ENCODE peak calls at places on chromosomes 13 and 19, in eight cellular contexts. One of them, this sample, is unnamed.

GRCh38 chr19:3599776-3600183 is 6.9 kb downstream of the TBXA2R start:
- DNase-seq in SW 1271: no peak
- DNase-seq in fibroblast of pulmonary artery: no peak
- DNase-seq in activated CD4-positive, alpha-beta T cell treated with anti-CD3 and anti-CD28 coated beads for 48 hours: no peak
- DNase-seq in stimulated activated CD8-positive, alpha-beta memory T cell treated with anti-CD3 and anti-CD28 coated beads, Interleukin-7, amount 100 ng/mL, for 48 hours: no peak
- DNase-seq in GM19239: no peak
- DNase-seq in ureter: no peak
- DNase-seq in MCF 10A: no peak
- DNase-seq in this sample: no peak

GRCh38 chr19:35665604-35666003 is 713 bp upstream of the UPK1A start:
- DNase-seq in SW 1271: no peak
- DNase-seq in fibroblast of pulmonary artery: no peak
- DNase-seq in activated CD4-positive, alpha-beta T cell treated with anti-CD3 and anti-CD28 coated beads for 48 hours: no peak
- DNase-seq in stimulated activated CD8-positive, alpha-beta memory T cell treated with anti-CD3 and anti-CD28 coated beads, Interleukin-7, amount 100 ng/mL, for 48 hours: no peak
- DNase-seq in GM19239: no peak
- DNase-seq in ureter: no peak
- DNase-seq in MCF 10A: no peak
- DNase-seq in this sample: no peak

GRCh38 chr19:974564-975257 is 9.4 kb upstream of the WDR18 start:
- DNase-seq in SW 1271: no peak
- DNase-seq in fibroblast of pulmonary artery: no peak
- DNase-seq in activated CD4-positive, alpha-beta T cell treated with anti-CD3 and anti-CD28 coated beads for 48 hours: no peak
- DNase-seq in stimulated activated CD8-positive, alpha-beta memory T cell treated with anti-CD3 and anti-CD28 coated beads, Interleukin-7, amount 100 ng/mL, for 48 hours: no peak
- DNase-seq in GM19239: no peak
- DNase-seq in ureter: no peak
- DNase-seq in MCF 10A: no peak
- DNase-seq in this sample: no peak

GRCh38 chr13:46265292-46265691 is 53.6 kb downstream of the LRRC63 start:
- DNase-seq in SW 1271: no peak
- DNase-seq in fibroblast of pulmonary artery: no peak
- DNase-seq in activated CD4-positive, alpha-beta T cell treated with anti-CD3 and anti-CD28 coated beads for 48 hours: no peak
- DNase-seq in stimulated activated CD8-positive, alpha-beta memory T cell treated with anti-CD3 and anti-CD28 coated beads, Interleukin-7, amount 100 ng/mL, for 48 hours: no peak
- DNase-seq in GM19239: no peak
- DNase-seq in ureter: no peak
- DNase-seq in MCF 10A: no peak
- DNase-seq in this sample: no peak

GRCh38 chr13:60441761-60442160 is 44.7 kb downstream of the TDRD3 start:
- DNase-seq in SW 1271: no peak
- DNase-seq in fibroblast of pulmonary artery: no peak
- DNase-seq in activated CD4-positive, alpha-beta T cell treated with anti-CD3 and anti-CD28 coated beads for 48 hours: no peak
- DNase-seq in stimulated activated CD8-positive, alpha-beta memory T cell treated with anti-CD3 and anti-CD28 coated beads, Interleukin-7, amount 100 ng/mL, for 48 hours: no peak
- DNase-seq in GM19239: no peak
- DNase-seq in ureter: no peak
- DNase-seq in MCF 10A: no peak
- DNase-seq in this sample: no peak

GRCh38 chr13:111232191-111232590 is 88.3 kb upstream of the TEX29 start:
- DNase-seq in SW 1271: no peak
- DNase-seq in fibroblast of pulmonary artery: no peak
- DNase-seq in activated CD4-positive, alpha-beta T cell treated with anti-CD3 and anti-CD28 coated beads for 48 hours: no peak
- DNase-seq in stimulated activated CD8-positive, alpha-beta memory T cell treated with anti-CD3 and anti-CD28 coated beads, Interleukin-7, amount 100 ng/mL, for 48 hours: no peak
- DNase-seq in GM19239: no peak
- DNase-seq in ureter: no peak
- DNase-seq in MCF 10A: no peak
- DNase-seq in this sample: no peak

GRCh38 chr13:54029226-54029625 is 1000.6 kb downstream of the OLFM4 start:
- DNase-seq in SW 1271: peak; percentile 34
- DNase-seq in fibroblast of pulmonary artery: no peak
- DNase-seq in activated CD4-positive, alpha-beta T cell treated with anti-CD3 and anti-CD28 coated beads for 48 hours: no peak
- DNase-seq in stimulated activated CD8-positive, alpha-beta memory T cell treated with anti-CD3 and anti-CD28 coated beads, Interleukin-7, amount 100 ng/mL, for 48 hours: no peak
- DNase-seq in GM19239: peak; percentile 3
- DNase-seq in ureter: peak; percentile 41
- DNase-seq in MCF 10A: peak; percentile 80
- DNase-seq in this sample: no peak

GRCh38 chr19:49635530-49636229 is 4.3 kb downstream of the RRAS start:
- DNase-seq in SW 1271: no peak
- DNase-seq in fibroblast of pulmonary artery: no peak
- DNase-seq in activated CD4-positive, alpha-beta T cell treated with anti-CD3 and anti-CD28 coated beads for 48 hours: no peak
- DNase-seq in stimulated activated CD8-positive, alpha-beta memory T cell treated with anti-CD3 and anti-CD28 coated beads, Interleukin-7, amount 100 ng/mL, for 48 hours: no peak
- DNase-seq in GM19239: no peak
- DNase-seq in ureter: no peak
- DNase-seq in MCF 10A: peak; percentile 38
- DNase-seq in this sample: no peak

GRCh38 chr19:13215572-13216380 is 65.6 kb downstream of the IER2 start:
- DNase-seq in SW 1271: peak; percentile 29
- DNase-seq in fibroblast of pulmonary artery: peak; percentile 61
- DNase-seq in activated CD4-positive, alpha-beta T cell treated with anti-CD3 and anti-CD28 coated beads for 48 hours: peak; percentile 36
- DNase-seq in stimulated activated CD8-positive, alpha-beta memory T cell treated with anti-CD3 and anti-CD28 coated beads, Interleukin-7, amount 100 ng/mL, for 48 hours: no peak
- DNase-seq in GM19239: no peak
- DNase-seq in ureter: no peak
- DNase-seq in MCF 10A: peak; percentile 40
- DNase-seq in this sample: no peak

GRCh38 chr13:62212246-62212645 is 796.6 kb upstream of the PCDH20 start:
- DNase-seq in SW 1271: no peak
- DNase-seq in fibroblast of pulmonary artery: no peak
- DNase-seq in activated CD4-positive, alpha-beta T cell treated with anti-CD3 and anti-CD28 coated beads for 48 hours: no peak
- DNase-seq in stimulated activated CD8-positive, alpha-beta memory T cell treated with anti-CD3 and anti-CD28 coated beads, Interleukin-7, amount 100 ng/mL, for 48 hours: no peak
- DNase-seq in GM19239: no peak
- DNase-seq in ureter: no peak
- DNase-seq in MCF 10A: no peak
- DNase-seq in this sample: no peak

GRCh38 chr13:96860829-96861228 is 133.4 kb downstream of the OXGR1 start:
- DNase-seq in SW 1271: no peak
- DNase-seq in fibroblast of pulmonary artery: no peak
- DNase-seq in activated CD4-positive, alpha-beta T cell treated with anti-CD3 and anti-CD28 coated beads for 48 hours: no peak
- DNase-seq in stimulated activated CD8-positive, alpha-beta memory T cell treated with anti-CD3 and anti-CD28 coated beads, Interleukin-7, amount 100 ng/mL, for 48 hours: no peak
- DNase-seq in GM19239: no peak
- DNase-seq in ureter: no peak
- DNase-seq in MCF 10A: no peak
- DNase-seq in this sample: no peak

GRCh38 chr13:29753593-29754485 is 96.6 kb downstream of the UBL3 start:
- DNase-seq in SW 1271: no peak
- DNase-seq in fibroblast of pulmonary artery: no peak
- DNase-seq in activated CD4-positive, alpha-beta T cell treated with anti-CD3 and anti-CD28 coated beads for 48 hours: no peak
- DNase-seq in stimulated activated CD8-positive, alpha-beta memory T cell treated with anti-CD3 and anti-CD28 coated beads, Interleukin-7, amount 100 ng/mL, for 48 hours: no peak
- DNase-seq in GM19239: no peak
- DNase-seq in ureter: no peak
- DNase-seq in MCF 10A: no peak
- DNase-seq in this sample: no peak

GRCh38 chr19:35731353-35731752 is 10.9 kb downstream of the IGFLR1 start:
- DNase-seq in SW 1271: no peak
- DNase-seq in fibroblast of pulmonary artery: no peak
- DNase-seq in activated CD4-positive, alpha-beta T cell treated with anti-CD3 and anti-CD28 coated beads for 48 hours: no peak
- DNase-seq in stimulated activated CD8-positive, alpha-beta memory T cell treated with anti-CD3 and anti-CD28 coated beads, Interleukin-7, amount 100 ng/mL, for 48 hours: no peak
- DNase-seq in GM19239: no peak
- DNase-seq in ureter: no peak
- DNase-seq in MCF 10A: no peak
- DNase-seq in this sample: no peak

GRCh38 chr13:43546260-43546659 is 240.5 kb downstream of the ENOX1 start:
- DNase-seq in SW 1271: no peak
- DNase-seq in fibroblast of pulmonary artery: peak; percentile 29
- DNase-seq in activated CD4-positive, alpha-beta T cell treated with anti-CD3 and anti-CD28 coated beads for 48 hours: no peak
- DNase-seq in stimulated activated CD8-positive, alpha-beta memory T cell treated with anti-CD3 and anti-CD28 coated beads, Interleukin-7, amount 100 ng/mL, for 48 hours: no peak
- DNase-seq in GM19239: no peak
- DNase-seq in ureter: no peak
- DNase-seq in MCF 10A: peak; percentile 13
- DNase-seq in this sample: peak; percentile 29

GRCh38 chr19:35027009-35027408 is 3.3 kb upstream of the SCN1B start:
- DNase-seq in SW 1271: no peak
- DNase-seq in fibroblast of pulmonary artery: no peak
- DNase-seq in activated CD4-positive, alpha-beta T cell treated with anti-CD3 and anti-CD28 coated beads for 48 hours: no peak
- DNase-seq in stimulated activated CD8-positive, alpha-beta memory T cell treated with anti-CD3 and anti-CD28 coated beads, Interleukin-7, amount 100 ng/mL, for 48 hours: no peak
- DNase-seq in GM19239: no peak
- DNase-seq in ureter: no peak
- DNase-seq in MCF 10A: no peak
- DNase-seq in this sample: no peak

GRCh38 chr19:51593138-51593890 is 22.2 kb downstream of the ZNF175 start:
- DNase-seq in SW 1271: no peak
- DNase-seq in fibroblast of pulmonary artery: no peak
- DNase-seq in activated CD4-positive, alpha-beta T cell treated with anti-CD3 and anti-CD28 coated beads for 48 hours: no peak
- DNase-seq in stimulated activated CD8-positive, alpha-beta memory T cell treated with anti-CD3 and anti-CD28 coated beads, Interleukin-7, amount 100 ng/mL, for 48 hours: no peak
- DNase-seq in GM19239: no peak
- DNase-seq in ureter: no peak
- DNase-seq in MCF 10A: no peak
- DNase-seq in this sample: no peak